ENCODE peak calls at places on chromosome 22, in seven cellular contexts. T, L, Y, N, R, H and A are unnamed samples.

GRCh38 chr22:49704345-49705215 is 123.1 kb downstream of the BRD1 start:
- DNase-seq in T (no peak), L (no peak), R (no peak), N (no peak), Y (no peak), H (no peak), A (no peak)

GRCh38 chr22:35486116-35486631 is 54.5 kb upstream of the RASD2 start:
- DNase-seq in N (no peak), Y (no peak), H (no peak), R (no peak), L (no peak), T (no peak), A (no peak)

GRCh38 chr22:30876221-30876751 is 92.3 kb downstream of the MORC2 start:
- DNase-seq in T (no peak), Y (no peak), H (no peak), R (no peak), N (no peak), L (no peak), A (no peak)

GRCh38 chr22:21951931-21952465 is 650 bp downstream of the PPM1F start:
- DNase-seq in Y (peak; percentile 58), R (no peak), L (peak; percentile 33), T (peak; percentile 28), N (peak; percentile 16), H (no peak), A (peak; percentile 49)

GRCh38 chr22:24803064-24803542 is 2.9 kb upstream of the SGSM1 start:
- DNase-seq in L (peak; percentile 77), H (no peak), R (no peak), Y (peak; percentile 40), T (peak; percentile 42), N (peak; percentile 51), A (no peak)

GRCh38 chr22:44730034-44730433 is 22.3 kb upstream of the ARHGAP8 start:
- DNase-seq in R (no peak), Y (no peak), L (no peak), N (no peak), T (no peak), H (no peak), A (no peak)

GRCh38 chr22:35220221-35220620 is 37.1 kb upstream of the HMGXB4 start:
- DNase-seq in T (no peak), L (no peak), N (no peak), H (no peak), R (no peak), Y (peak; percentile 23), A (no peak)

GRCh38 chr22:25404923-25405853 is 159.3 kb upstream of the GRK3 start:
- DNase-seq in N (peak; percentile 50), L (peak; percentile 55), R (no peak), T (peak; percentile 60), H (peak; percentile 92), Y (peak; percentile 75), A (no peak)

GRCh38 chr22:23526588-23527315 is 53.3 kb downstream of the IGLL1 start:
- DNase-seq in N (no peak), Y (no peak), R (no peak), T (no peak), L (no peak), H (no peak), A (no peak)

GRCh38 chr22:19497245-19497644 is 17.5 kb downstream of the CDC45 start:
- DNase-seq in N (no peak), R (no peak), Y (peak; percentile 79), L (no peak), H (no peak), T (peak; percentile 2), A (no peak)

GRCh38 chr22:20267441-20268288 is 453 bp downstream of the RTN4R start:
- DNase-seq in H (no peak), T (peak; percentile 21), L (peak; percentile 27), N (no peak), Y (no peak), R (no peak), A (no peak)

GRCh38 chr22:40326905-40327735 is 19.2 kb upstream of the ADSL start:
- DNase-seq in R (no peak), L (peak; percentile 39), T (peak; percentile 2), H (no peak), Y (peak; percentile 36), N (no peak), A (peak; percentile 98)

GRCh38 chr22:37525073-37525745 is 6.0 kb upstream of the CARD10 start:
- DNase-seq in R (no peak), H (no peak), L (no peak), Y (peak; percentile 96), N (peak; percentile 54), T (no peak), A (no peak)

GRCh38 chr22:45612940-45613339 is 58.7 kb upstream of the ATXN10 start:
- DNase-seq in T (no peak), L (no peak), Y (no peak), H (no peak), N (no peak), R (no peak), A (no peak)

GRCh38 chr22:31093090-31093850 is 12.2 kb downstream of the SMTN start:
- DNase-seq in T (no peak), R (no peak), N (no peak), Y (no peak), L (no peak), H (peak; percentile 71), A (no peak)

GRCh38 chr22:46942816-46943783 is 180.7 kb downstream of the TBC1D22A start:
- DNase-seq in Y (no peak), L (no peak), T (no peak), N (no peak), R (no peak), H (no peak), A (no peak)

GRCh38 chr22:42646569-42647525 is 2.3 kb downstream of the CYB5R3 start:
- DNase-seq in L (no peak), T (no peak), H (peak; percentile 33), Y (no peak), R (no peak), N (peak; percentile 20), A (peak; percentile 15)

GRCh38 chr22:43427296-43428004 is 15.6 kb downstream of the MPPED1 start:
- DNase-seq in R (no peak), H (no peak), T (no peak), N (no peak), L (no peak), Y (no peak), A (no peak)

GRCh38 chr22:27105142-27106025 is 448.0 kb downstream of the MIAT start:
- DNase-seq in H (no peak), Y (peak; percentile 88), L (no peak), R (no peak), N (no peak), T (no peak), A (no peak)

GRCh38 chr22:18113680-18114394 is 3.2 kb downstream of the TUBA8 start:
- DNase-seq in T (no peak), R (no peak), L (peak; percentile 7), Y (no peak), H (no peak), N (no peak), A (no peak)

GRCh38 chr22:36286096-36286957 is 33.4 kb downstream of the APOL1 start:
- DNase-seq in R (peak; percentile 38), H (peak; percentile 83), L (peak; percentile 91), T (peak; percentile 55), N (peak; percentile 69), Y (peak; percentile 71), A (no peak)

GRCh38 chr22:25125693-25126357 is 73.8 kb upstream of the CRYBB3 start:
- DNase-seq in Y (no peak), L (no peak), N (no peak), H (no peak), T (peak; percentile 77), R (no peak), A (no peak)

GRCh38 chr22:22798716-22799115 is 88.9 kb upstream of the IGLL5 start:
- DNase-seq in N (no peak), H (no peak), T (no peak), L (no peak), Y (no peak), R (no peak), A (no peak)

GRCh38 chr22:36911887-36912661 is 1.4 kb upstream of the CSF2RB start:
- DNase-seq in N (no peak), R (no peak), T (no peak), H (no peak), L (no peak), Y (peak; percentile 65), A (no peak)

GRCh38 chr22:36379593-36380361 is 8.0 kb downstream of the MYH9 start:
- DNase-seq in Y (peak; percentile 59), R (no peak), H (no peak), N (no peak), T (no peak), L (no peak), A (no peak)

GRCh38 chr22:45960477-45961386 is 16.2 kb downstream of the WNT7B start:
- DNase-seq in L (no peak), Y (peak; percentile 42), H (no peak), N (no peak), R (no peak), T (no peak), A (no peak)

GRCh38 chr22:29041408-29041807 is 20.2 kb downstream of the C22orf31 start:
- DNase-seq in Y (peak; percentile 53), H (no peak), L (no peak), N (no peak), R (no peak), T (no peak), A (no peak)

GRCh38 chr22:24207264-24208011 is 26.2 kb downstream of the SUSD2 start:
- DNase-seq in N (no peak), T (no peak), Y (peak; percentile 24), R (no peak), H (no peak), L (no peak), A (no peak)

GRCh38 chr22:34414467-34415440 is 494.5 kb upstream of the LARGE1 start:
- DNase-seq in Y (peak; percentile 15), R (peak; percentile 2), N (peak; percentile 67), H (no peak), T (peak; percentile 72), L (peak; percentile 26), A (peak; percentile 65)

GRCh38 chr22:49210606-49211005 is 617.1 kb downstream of the BRD1 start:
- DNase-seq in N (no peak), Y (no peak), T (no peak), H (no peak), L (no peak), R (no peak), A (no peak)

GRCh38 chr22:49026476-49027121 is 801.1 kb downstream of the BRD1 start:
- DNase-seq in N (peak; percentile 1), L (peak; percentile 47), Y (no peak), R (no peak), H (peak; percentile 53), T (no peak), A (no peak)

GRCh38 chr22:50301581-50301991 is 5.9 kb downstream of the PLXNB2 start:
- DNase-seq in N (peak; percentile 38), L (no peak), R (no peak), T (peak; percentile 49), H (no peak), Y (no peak), A (no peak)

GRCh38 chr22:36928181-36928580 is 14.8 kb downstream of the CSF2RB start:
- DNase-seq in N (no peak), H (no peak), T (no peak), Y (no peak), R (no peak), L (no peak), A (no peak)

GRCh38 chr22:44023404-44024287 is 456 bp upstream of the PARVB start:
- DNase-seq in H (peak; percentile 34), T (peak; percentile 45), R (no peak), N (no peak), L (peak; percentile 48), Y (peak; percentile 52), A (no peak)

GRCh38 chr22:44646668-44647067 is 55.3 kb upstream of the PRR5 start:
- DNase-seq in L (no peak), Y (no peak), R (no peak), H (no peak), T (no peak), N (no peak), A (no peak)

GRCh38 chr22:35645646-35646045 is 2.6 kb upstream of the APOL6 start:
- DNase-seq in T (no peak), R (no peak), H (no peak), Y (no peak), N (no peak), L (no peak), A (no peak)

GRCh38 chr22:24759765-24760164 is 14.8 kb downstream of the PIWIL3 start:
- DNase-seq in R (no peak), L (no peak), T (no peak), H (no peak), Y (no peak), N (no peak), A (no peak)

GRCh38 chr22:36065462-36065774 is 36.8 kb upstream of the RBFOX2 start:
- DNase-seq in L (no peak), R (no peak), T (no peak), N (no peak), Y (no peak), H (no peak), A (no peak)